ENCODE peak calls at places on chromosome 16, in ten cellular contexts. K, Z, X, D, F, C, A, I, P and T are unnamed samples.

GRCh38 chr16:3087243-3087791 is 11.8 kb downstream of the ZSCAN10 start:
- DNase-seq in K (no peak), Z (no peak), X (no peak), D (no peak), F (no peak), C (peak; percentile 70), A (no peak), I (peak; percentile 54), P (no peak), T (no peak)

GRCh38 chr16:66682271-66682670 is 14.3 kb downstream of the CMTM4 start:
- DNase-seq in K (no peak), Z (no peak), X (no peak), D (no peak), F (no peak), C (no peak), A (no peak), I (no peak), P (no peak), T (no peak)

GRCh38 chr16:91484-91883 is 13.5 kb downstream of the MPG start:
- DNase-seq in K (no peak), Z (peak; percentile 38), X (no peak), D (no peak), F (no peak), C (no peak), A (no peak), I (no peak), P (no peak), T (no peak)

GRCh38 chr16:35733278-35733965 is 2274.0 kb downstream of the TP53TG3F start:
- DNase-seq in K (no peak), Z (no peak), X (no peak), D (no peak), F (no peak), C (no peak), A (no peak), I (no peak), P (no peak), T (peak; percentile 41)

GRCh38 chr16:48231675-48232214 is 12.4 kb upstream of the LONP2 start:
- DNase-seq in K (peak; percentile 13), Z (peak; percentile 47), X (peak; percentile 8), D (peak; percentile 16), F (no peak), C (no peak), A (peak; percentile 35), I (no peak), P (no peak), T (no peak)

GRCh38 chr16:48542020-48542473 is 67.9 kb downstream of the N4BP1 start:
- DNase-seq in K (no peak), Z (peak; percentile 56), X (peak; percentile 60), D (peak; percentile 20), F (peak; percentile 64), C (peak; percentile 60), A (no peak), I (no peak), P (no peak), T (peak; percentile 75)

GRCh38 chr16:85986931-85987749 is 88.2 kb downstream of the IRF8 start:
- DNase-seq in K (peak; percentile 63), Z (no peak), X (peak; percentile 59), D (no peak), F (no peak), C (peak; percentile 42), A (no peak), I (no peak), P (no peak), T (no peak)

GRCh38 chr16:51540259-51540658 is 389.2 kb upstream of the SALL1 start:
- DNase-seq in K (no peak), Z (peak; percentile 80), X (no peak), D (peak; percentile 48), F (no peak), C (no peak), A (no peak), I (no peak), P (no peak), T (no peak)

GRCh38 chr16:495127-495748 is 32.3 kb upstream of the CAPN15 start:
- DNase-seq in K (no peak), Z (peak; percentile 49), X (no peak), D (peak; percentile 29), F (no peak), C (peak; percentile 59), A (no peak), I (peak; percentile 54), P (no peak), T (no peak)

GRCh38 chr16:85083051-85083639 is 29.1 kb downstream of the CIBAR2 start:
- DNase-seq in K (no peak), Z (no peak), X (no peak), D (no peak), F (no peak), C (no peak), A (no peak), I (no peak), P (no peak), T (no peak)

GRCh38 chr16:1826691-1827573 is at the start of the genes FAHD1 and HAGH:
- DNase-seq in K (peak; percentile 88), Z (peak; percentile 93), X (peak; percentile 95), D (peak; percentile 92), F (peak; percentile 89), C (peak; percentile 93), A (peak; percentile 89), I (peak; percentile 100), P (peak; percentile 66), T (peak; percentile 73)

GRCh38 chr16:53773150-53773846 is 69.3 kb downstream of the FTO start:
- DNase-seq in K (peak; percentile 6), Z (peak; percentile 79), X (peak; percentile 47), D (peak; percentile 74), F (peak; percentile 51), C (no peak), A (no peak), I (peak; percentile 10), P (peak; percentile 13), T (no peak)
- TF ChIP-seq CTCF in K (peak; percentile 20), Z (peak; percentile 74), X (peak; percentile 53), D (peak; percentile 80), F (peak; percentile 70), C (peak; percentile 51), A (peak; percentile 46), I (peak; percentile 76), P (peak; percentile 70), T (peak; percentile 64)

DNA sequence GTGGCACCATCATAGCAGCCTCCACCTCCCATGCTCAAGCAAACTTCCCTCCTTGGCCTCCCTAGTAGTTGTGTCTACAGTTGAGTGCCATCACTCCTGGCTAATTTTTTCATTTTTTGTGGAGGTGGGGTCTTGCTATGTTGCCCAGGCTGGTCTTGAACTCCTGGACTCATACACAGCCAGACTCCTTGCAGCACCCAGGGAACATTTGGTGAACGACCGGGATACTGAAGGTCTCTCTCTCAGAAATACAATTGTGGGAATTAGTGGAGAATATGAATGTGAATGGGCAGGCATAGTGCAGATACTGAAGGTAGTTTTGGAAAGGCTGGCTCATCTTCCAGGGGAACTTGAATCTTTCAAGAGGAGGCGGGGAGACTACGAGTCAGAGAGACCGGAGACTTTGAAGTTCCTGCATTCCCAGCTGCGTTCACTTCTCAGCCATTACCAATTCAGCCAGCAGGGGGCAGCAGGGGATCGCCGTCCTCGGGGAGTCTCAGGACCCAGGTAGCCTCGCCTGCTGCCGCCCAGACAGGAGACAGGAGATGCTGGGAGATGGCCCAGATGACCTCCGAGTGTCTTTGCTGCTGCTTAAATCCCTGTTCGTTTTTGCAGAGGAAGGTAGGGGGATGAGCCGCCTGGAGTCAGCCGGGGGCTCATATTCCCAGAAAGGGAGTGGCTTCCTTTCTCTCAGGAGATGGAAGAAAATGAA is 68.6 kb downstream of the HAPSTR1 start:
- DNase-seq in K (no peak), Z (peak; percentile 62), X (peak; percentile 21), D (peak; percentile 51), F (peak; percentile 24), C (peak; percentile 75), A (peak; percentile 75), I (peak; percentile 66), P (peak; percentile 4), T (no peak)
- TF ChIP-seq CTCF in K (no peak), Z (peak; percentile 65), X (no peak), D (peak; percentile 78), F (peak; percentile 49), C (peak; percentile 65), A (peak; percentile 86), I (peak; percentile 77), P (peak; percentile 79), T (peak; percentile 39)

DNA sequence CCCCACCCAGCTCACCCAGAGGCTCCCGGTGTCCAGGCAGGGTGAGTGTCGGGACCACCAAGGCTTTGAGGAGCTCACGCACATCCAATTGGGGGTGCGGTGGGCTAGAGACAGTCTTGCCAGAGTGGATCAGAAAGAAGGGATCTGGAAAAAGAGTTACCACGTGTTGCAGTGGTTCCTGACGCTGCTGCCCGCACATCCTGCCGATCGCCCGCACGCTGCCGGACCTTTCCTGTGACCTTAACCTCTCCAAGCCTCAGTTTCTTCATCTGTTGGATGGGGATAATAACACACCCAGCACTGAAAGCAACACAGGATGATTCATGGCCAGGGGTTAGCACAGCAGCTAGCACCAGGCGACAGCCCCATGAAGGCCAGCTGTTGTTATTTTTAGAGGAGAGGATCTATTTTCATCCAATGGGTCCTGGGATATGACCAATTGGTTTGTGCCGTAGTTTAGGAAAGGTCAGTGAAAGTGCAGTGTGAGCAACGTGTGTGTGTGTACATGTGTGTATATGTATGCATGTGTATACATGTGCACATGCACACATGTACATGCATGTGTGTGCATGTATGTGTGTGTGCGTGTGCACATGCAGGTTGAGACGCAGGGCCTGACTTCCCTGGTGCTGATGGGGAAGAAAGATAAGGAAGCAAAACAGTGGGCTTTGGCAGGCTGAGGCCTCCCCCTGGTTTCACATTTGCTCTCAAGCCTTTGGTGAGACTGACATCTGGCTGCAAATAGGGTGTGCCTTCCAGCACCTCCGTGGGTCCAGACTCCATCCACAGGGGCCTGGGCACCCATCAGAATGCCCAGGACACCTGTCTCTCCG is 2.6 kb downstream of the ITGAX start:
- DNase-seq in K (no peak), Z (peak; percentile 8), X (no peak), D (no peak), F (no peak), C (no peak), A (no peak), I (no peak), P (no peak), T (no peak)
- TF ChIP-seq CTCF in K (no peak), Z (no peak), X (no peak), D (no peak), F (no peak), C (no peak), A (no peak), I (no peak), P (peak; percentile 48), T (no peak)

GRCh38 chr16:72995151-72995881 is 52.6 kb downstream of the ZFHX3 start:
- DNase-seq in K (no peak), Z (no peak), X (peak; percentile 5), D (no peak), F (no peak), C (no peak), A (no peak), I (peak; percentile 66), P (no peak), T (no peak)
- TF ChIP-seq CTCF in K (no peak), Z (peak; percentile 42), X (peak; percentile 48), D (peak; percentile 74), F (no peak), C (no peak), A (peak; percentile 66), I (peak; percentile 49), P (no peak), T (peak; percentile 28)

DNA sequence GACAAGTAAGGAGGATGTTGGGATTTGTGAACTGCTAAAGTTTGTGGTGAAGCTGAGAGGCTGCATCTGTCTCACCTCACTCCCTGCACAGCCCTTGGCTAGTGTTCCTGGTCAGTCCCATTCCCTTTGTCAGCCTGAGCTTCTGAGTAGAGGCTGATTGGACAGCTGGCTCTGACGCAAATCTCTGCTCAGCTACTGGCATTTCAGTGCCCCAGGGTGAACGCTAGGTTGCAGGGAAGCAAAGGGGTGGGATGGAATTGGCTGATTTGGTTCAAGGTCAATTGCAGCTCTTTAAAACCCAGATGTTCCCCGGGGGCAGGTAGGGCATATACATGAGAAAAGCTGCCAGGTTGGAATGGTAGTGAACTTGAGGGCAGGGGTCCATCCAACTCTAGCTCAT is 23.1 kb upstream of the CNOT1 start:
- DNase-seq in K (no peak), Z (peak; percentile 40), X (no peak), D (peak; percentile 9), F (no peak), C (no peak), A (no peak), I (no peak), P (no peak), T (no peak)
- TF ChIP-seq CTCF in K (no peak), Z (no peak), X (no peak), D (no peak), F (no peak), C (no peak), A (no peak), I (no peak), P (no peak), T (no peak)